ENCODE peak calls at places on chromosomes 11 and 22, in nine cellular contexts. R is fibroblast of the aortic adventitia; E is CD8-positive, alpha-beta T cell; W is epithelial cell of esophagus; Y is heart left ventricle; J is DND-41; S is heart right ventricle; M is BE2C; G is astrocyte of the spinal cord. Z is an unnamed sample.

GRCh38 chr22:20567371-20567847 is 60.0 kb downstream of the MED15 start:
- DNase-seq in Y (no peak), S (no peak), W (peak), J (no peak), M (no peak), R (peak), E (no peak), G (peak), Z (no peak)

GRCh38 chr22:35560824-35561223 is 20.2 kb downstream of the RASD2 start:
- DNase-seq in R (no peak), G (no peak), S (no peak), Y (no peak), J (no peak), M (no peak), E (no peak), W (no peak), Z (no peak)

GRCh38 chr11:120109531-120109930 is 28.4 kb downstream of the TRIM29 start:
- DNase-seq in S (no peak), R (no peak), M (no peak), E (no peak), Y (no peak), J (no peak), G (no peak), W (no peak), Z (no peak)

GRCh38 chr11:77046060-77046501 is 11.9 kb downstream of the B3GNT6 start:
- DNase-seq in E (no peak), R (no peak), J (no peak), G (no peak), W (peak), M (peak), S (peak), Y (no peak), Z (no peak)

GRCh38 chr11:9138133-9138453 is 46.7 kb upstream of the SCUBE2 start:
- DNase-seq in S (no peak), J (no peak), R (no peak), E (no peak), G (no peak), M (no peak), Y (no peak), W (no peak), Z (no peak)

GRCh38 chr22:31940506-31940905 is 3.8 kb upstream of the YWHAH start:
- DNase-seq in M (no peak), J (no peak), G (no peak), Y (no peak), W (no peak), E (no peak), S (no peak), R (no peak), Z (no peak)

GRCh38 chr22:31046591-31047226 is 34.4 kb upstream of the SMTN start:
- DNase-seq in W (no peak), M (peak), Y (peak), G (peak), E (no peak), J (no peak), R (no peak), S (peak), Z (no peak)

GRCh38 chr11:62905927-62906531 is 15.1 kb downstream of the CHRM1 start:
- DNase-seq in G (peak), M (peak), E (peak), S (peak), J (peak), R (peak), Y (peak), W (peak), Z (peak)

GRCh38 chr11:47616726-47617416 is 22.7 kb upstream of the C1QTNF4 start:
- DNase-seq in S (no peak), Y (peak), J (peak), M (peak), E (no peak), G (peak), W (peak), R (peak), Z (no peak)

GRCh38 chr11:105636496-105636895 is 26.6 kb downstream of the GRIA4 start:
- DNase-seq in Y (no peak), S (no peak), M (no peak), W (no peak), G (no peak), E (no peak), J (no peak), R (no peak), Z (no peak)

GRCh38 chr22:32545801-32546200 is 71.2 kb downstream of the FBXO7 start:
- DNase-seq in W (peak), R (peak), E (no peak), Y (no peak), M (no peak), J (no peak), G (no peak), S (no peak), Z (no peak)

GRCh38 chr11:59791639-59792038 is 18.9 kb downstream of the MRPL16 start:
- DNase-seq in J (no peak), R (no peak), G (no peak), W (no peak), Y (no peak), M (no peak), S (no peak), E (no peak), Z (no peak)

DNA sequence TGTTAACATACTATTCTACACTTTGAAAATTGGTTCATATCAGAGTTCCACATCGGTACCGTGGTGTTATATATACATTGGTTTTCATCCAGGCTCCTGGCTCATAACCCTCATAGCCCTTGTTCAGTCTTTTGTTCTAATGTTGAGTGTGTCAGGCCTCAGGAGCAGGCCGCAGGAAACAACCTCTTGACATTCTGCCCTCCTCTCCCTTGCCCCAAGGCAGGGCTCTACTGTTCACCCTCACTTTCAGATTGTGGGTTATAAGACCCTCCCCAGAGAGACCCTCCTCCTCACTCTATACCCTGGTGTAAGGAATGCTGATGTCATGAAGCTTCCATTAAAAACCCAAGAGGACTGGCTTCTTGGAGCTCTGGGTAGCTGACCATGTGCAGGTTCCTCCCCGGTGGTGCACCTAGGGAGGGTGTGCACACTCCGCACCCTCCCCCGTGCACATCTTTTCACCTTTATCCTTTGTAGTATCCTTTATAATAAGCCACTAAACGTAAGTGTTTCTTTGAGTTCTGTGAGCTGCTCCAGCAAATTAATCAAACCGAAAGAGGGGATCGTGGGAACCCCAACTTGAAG is 12.1 kb downstream of the SSH3 start:
- DNase-seq in E (no peak), S (no peak), G (no peak), Y (no peak), J (no peak), M (no peak), W (no peak), R (no peak), Z (no peak)
- TF ChIP-seq CTCF in E (no peak), S (no peak), G (no peak), Y (no peak), J (no peak), M (no peak), W (no peak), R (no peak), Z (no peak)

GRCh38 chr11:107653077-107653476 is 58.8 kb downstream of the SLN start:
- DNase-seq in J (no peak), Y (no peak), M (no peak), R (peak), S (no peak), W (peak), G (no peak), E (no peak), Z (no peak)

GRCh38 chr11:107655607-107656006 is 56.2 kb downstream of the SLN start:
- DNase-seq in E (no peak), M (no peak), S (no peak), Y (no peak), J (no peak), G (no peak), R (no peak), W (no peak), Z (no peak)

GRCh38 chr11:107646783-107647182 is 55.8 kb downstream of the ELMOD1 start:
- DNase-seq in W (no peak), M (no peak), R (no peak), E (no peak), J (no peak), G (no peak), Y (no peak), S (no peak), Z (no peak)

GRCh38 chr11:107648247-107648646 is 57.3 kb downstream of the ELMOD1 start:
- DNase-seq in S (no peak), R (no peak), Y (no peak), G (no peak), J (no peak), E (no peak), M (no peak), W (no peak), Z (no peak)

GRCh38 chr11:107651672-107652071 is 60.2 kb downstream of the SLN start:
- DNase-seq in W (no peak), G (no peak), S (no peak), M (no peak), Y (no peak), J (no peak), E (no peak), R (no peak), Z (no peak)
- TF ChIP-seq CTCF in W (no peak), G (peak), S (no peak), M (no peak), Y (no peak), J (peak), E (no peak), R (no peak), Z (no peak)

DNA sequence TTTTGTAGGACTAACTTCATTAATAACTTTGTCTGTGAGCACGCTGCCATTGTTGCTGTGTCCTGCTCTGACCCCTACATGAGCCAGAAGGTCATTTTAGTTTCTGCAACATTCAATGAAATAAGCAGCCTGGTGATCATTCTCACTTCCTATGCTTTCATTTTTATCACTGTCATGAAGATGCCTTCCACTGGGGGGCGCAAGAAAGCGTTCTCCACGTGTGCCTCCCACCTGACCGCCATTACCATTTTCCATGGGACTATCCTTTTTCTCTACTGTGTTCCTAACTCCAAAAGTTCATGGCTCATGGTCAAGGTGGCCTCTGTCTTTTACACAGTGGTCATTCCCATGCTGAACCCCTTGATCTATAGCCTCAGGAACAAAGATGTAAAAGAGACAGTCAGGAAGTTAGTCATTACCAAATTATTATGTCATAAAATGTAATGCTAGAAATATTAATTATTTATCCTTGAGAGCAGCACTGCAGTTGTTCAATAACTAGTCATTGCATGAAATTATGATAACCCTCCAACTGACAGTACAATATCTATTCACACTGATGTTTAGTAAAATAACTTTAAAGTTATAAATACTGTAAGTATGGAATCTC is 46.4 kb upstream of the OR5D13 start:
- DNase-seq in G (no peak), R (no peak), Y (no peak), J (no peak), M (peak), E (no peak), W (no peak), S (no peak), Z (no peak)
- TF ChIP-seq CTCF in G (no peak), R (no peak), Y (no peak), J (peak), M (peak), E (no peak), W (no peak), S (no peak), Z (no peak)

GRCh38 chr22:37199103-37199838 is 11.2 kb upstream of the C1QTNF6 start:
- DNase-seq in M (peak), Y (peak), S (peak), W (peak), G (peak), J (peak), R (peak), E (peak), Z (peak)

GRCh38 chr22:37201066-37201820 is 11.0 kb downstream of the SSTR3 start:
- DNase-seq in S (no peak), W (no peak), Y (no peak), G (no peak), E (no peak), R (no peak), J (no peak), M (no peak), Z (peak)

GRCh38 chr22:37198290-37199102 is 10.4 kb upstream of the C1QTNF6 start:
- DNase-seq in J (peak), Y (peak), G (peak), R (peak), E (peak), W (peak), S (peak), M (peak), Z (peak)

GRCh38 chr22:37197451-37198289 is 9.6 kb upstream of the C1QTNF6 start:
- DNase-seq in R (peak), M (peak), E (no peak), J (no peak), W (peak), G (peak), S (peak), Y (no peak), Z (peak)

DNA sequence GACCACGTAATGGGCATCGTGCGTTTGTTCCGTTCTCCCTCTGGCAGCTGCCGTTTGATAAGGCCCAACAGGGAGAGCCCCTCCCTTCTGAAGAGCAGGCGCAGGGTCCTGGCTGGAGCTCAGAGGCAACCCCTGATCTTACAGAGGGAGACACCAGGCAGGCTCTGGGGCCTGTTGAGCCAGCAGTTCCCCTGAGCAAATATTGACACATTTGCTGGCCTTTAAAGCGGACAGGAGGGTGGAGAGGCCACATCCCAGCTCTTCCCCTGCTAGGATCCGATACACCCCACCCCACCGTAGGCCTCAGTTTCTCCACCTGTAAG is 11.8 kb upstream of the C1QTNF6 start:
- DNase-seq in E (no peak), G (no peak), S (no peak), M (peak), J (no peak), Y (no peak), W (no peak), R (no peak), Z (no peak)
- TF ChIP-seq CTCF in E (no peak), G (no peak), S (peak), M (no peak), J (no peak), Y (no peak), W (no peak), R (no peak), Z (peak)

DNA sequence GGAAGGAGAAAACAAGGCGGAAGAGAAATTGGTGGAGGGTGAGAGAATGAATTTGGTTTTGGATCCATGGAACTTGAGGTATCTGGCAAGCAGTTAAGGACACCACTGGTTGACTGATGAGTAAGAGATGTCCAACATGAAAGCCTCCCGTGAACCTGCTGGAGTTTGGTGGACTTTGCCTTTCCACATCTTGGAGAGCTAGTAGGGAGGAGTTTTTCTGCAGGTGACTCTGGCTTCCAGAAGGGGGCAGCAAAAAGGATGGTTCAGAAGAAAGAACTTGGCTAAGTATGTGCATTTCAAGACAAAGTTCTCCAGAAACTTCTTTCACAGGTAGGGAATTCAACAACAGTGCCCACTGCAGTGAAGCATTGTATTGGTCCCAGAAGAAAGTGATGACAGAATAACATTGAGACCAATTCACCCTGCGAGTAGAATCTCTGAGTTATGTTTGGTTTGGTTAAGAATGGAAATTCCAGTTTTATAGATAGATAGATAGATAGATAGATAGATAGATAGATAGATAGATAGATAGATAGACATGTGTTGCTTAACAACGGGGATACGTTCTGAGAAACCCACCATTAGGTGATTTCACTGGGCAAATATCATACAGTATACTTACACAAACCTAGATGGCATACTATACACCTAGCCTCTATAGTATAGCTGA is 28.5 kb downstream of the DCDC1 start:
- DNase-seq in Y (no peak), M (peak), G (peak), E (no peak), S (no peak), J (peak), R (peak), W (peak), Z (no peak)
- TF ChIP-seq CTCF in Y (no peak), M (peak), G (peak), E (peak), S (peak), J (peak), R (peak), W (peak), Z (peak)

GRCh38 chr22:45105281-45105700 is 58.4 kb upstream of the NUP50 start:
- DNase-seq in W (peak), R (peak), J (no peak), M (no peak), S (no peak), G (no peak), E (no peak), Y (no peak), Z (no peak)

GRCh38 chr22:45104313-45104712 is 59.4 kb upstream of the NUP50 start:
- DNase-seq in M (no peak), R (no peak), S (no peak), J (no peak), E (no peak), G (no peak), Y (no peak), W (no peak), Z (no peak)

GRCh38 chr22:45102896-45103420 is 60.8 kb upstream of the NUP50 start:
- DNase-seq in Y (no peak), W (no peak), S (no peak), M (no peak), J (no peak), G (no peak), E (no peak), R (no peak), Z (no peak)

GRCh38 chr22:45101828-45102227 is 61.9 kb upstream of the NUP50 start:
- DNase-seq in Y (peak), M (peak), E (no peak), G (peak), J (peak), W (peak), R (peak), S (no peak), Z (peak)

GRCh38 chr22:45103756-45104155 is 60.0 kb upstream of the NUP50 start:
- DNase-seq in Y (no peak), M (no peak), R (no peak), G (no peak), W (no peak), J (no peak), S (no peak), E (no peak), Z (no peak)
- TF ChIP-seq CTCF in Y (no peak), M (peak), R (no peak), G (peak), W (no peak), J (no peak), S (no peak), E (no peak), Z (no peak)

DNA sequence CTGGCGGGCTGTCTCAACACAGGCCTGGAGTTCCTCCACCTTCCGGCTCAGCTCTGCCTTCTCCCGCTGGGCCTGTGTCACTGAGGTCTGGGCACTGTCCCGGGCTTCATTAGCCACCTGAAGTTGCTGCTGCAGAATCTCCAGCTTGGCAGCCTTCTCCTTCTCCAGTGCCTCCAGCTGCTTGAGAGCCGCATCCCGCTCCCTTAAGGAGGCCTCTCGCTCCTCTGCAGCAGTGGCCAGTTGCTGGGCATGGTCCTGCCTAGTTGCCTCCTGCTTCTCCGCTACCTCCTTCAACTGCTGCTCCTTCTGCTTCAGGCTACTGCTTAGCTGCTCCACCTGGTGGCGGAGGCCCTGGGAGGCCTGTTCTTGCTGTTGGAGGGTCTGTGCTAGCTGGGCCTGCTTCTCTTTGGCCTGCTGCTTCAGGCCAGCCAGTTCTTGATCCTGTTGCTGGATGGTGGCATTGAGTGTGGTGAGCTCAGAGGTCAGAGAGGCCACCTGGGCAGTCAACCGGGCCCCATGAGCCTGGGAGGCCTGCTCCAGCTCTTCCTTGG is 16.9 kb downstream of the IL18BP start:
- DNase-seq in S (no peak), W (peak), R (no peak), G (peak), J (no peak), E (no peak), M (peak), Y (no peak), Z (no peak)
- TF ChIP-seq CTCF in S (peak), W (peak), R (peak), G (peak), J (peak), E (no peak), M (peak), Y (no peak), Z (peak)

Z was measured in CD14-positive monocyte.